ENCODE peak calls at places on chromosomes 4 and X, in nine cellular contexts. U is fibroblast of lung, T is HCT116, H is mammary epithelial cell, C is hepatocyte, K is GM23338, D is A673, F is DND-41, B is HepG2. N is an unnamed sample.

GRCh38 chr4:94251094-94251493 is 43.4 kb downstream of the SMARCAD1 start:
- DNase-seq in U (no peak), T (no peak), H (no peak), C (no peak), K (no peak), D (no peak), F (no peak), B (no peak), N (no peak)

GRCh38 chrX:43693602-43694406 is 37.7 kb downstream of the MAOA start:
- DNase-seq in U (peak; percentile 71), T (no peak), H (no peak), C (peak; percentile 27), K (no peak), D (no peak), F (no peak), B (peak; percentile 89), N (no peak)

GRCh38 chrX:66994729-66995128 is 355.9 kb upstream of the EDA2R start:
- DNase-seq in U (no peak), T (no peak), H (no peak), C (no peak), K (peak; percentile 2), D (no peak), F (no peak), B (no peak), N (no peak)

GRCh38 chr4:87543835-87544461 is 14.8 kb upstream of the SPARCL1 start:
- DNase-seq in U (peak; percentile 82), T (peak; percentile 38), H (peak; percentile 49), C (peak; percentile 61), K (peak; percentile 83), D (peak; percentile 33), F (no peak), B (peak; percentile 4), N (peak; percentile 64)

GRCh38 chr4:139256349-139256748 is 23.7 kb downstream of the MGARP start:
- DNase-seq in U (no peak), T (no peak), H (no peak), C (no peak), K (no peak), D (no peak), F (no peak), B (no peak), N (no peak)

GRCh38 chrX:65668362-65669310 is 1.2 kb downstream of the MSN start:
- DNase-seq in U (peak; percentile 86), T (peak; percentile 29), H (peak; percentile 78), C (peak; percentile 38), K (peak; percentile 41), D (peak; percentile 85), F (peak; percentile 87), B (no peak), N (peak; percentile 57)

GRCh38 chr4:149344436-149344835 is 471.2 kb downstream of the IQCM start:
- DNase-seq in U (peak; percentile 68), T (no peak), H (peak; percentile 2), C (no peak), K (no peak), D (peak; percentile 72), F (no peak), B (no peak), N (no peak)

GRCh38 chrX:10021461-10022272 is 54.5 kb downstream of the CLDN34 start:
- DNase-seq in U (no peak), T (no peak), H (no peak), C (no peak), K (no peak), D (no peak), F (no peak), B (no peak), N (no peak)

GRCh38 chrX:30649859-30650258 is 3.4 kb upstream of the GK start:
- DNase-seq in U (peak; percentile 63), T (no peak), H (peak; percentile 40), C (peak; percentile 32), K (no peak), D (no peak), F (no peak), B (peak; percentile 94), N (no peak)

GRCh38 chrX:5242091-5242790 is 986.4 kb downstream of the NLGN4X start:
- DNase-seq in U (no peak), T (no peak), H (no peak), C (no peak), K (peak; percentile 45), D (no peak), F (no peak), B (no peak), N (no peak)

GRCh38 chr4:178970433-178971140 is 1528.3 kb upstream of the AGA start:
- DNase-seq in U (peak; percentile 10), T (no peak), H (no peak), C (no peak), K (peak; percentile 8), D (no peak), F (no peak), B (no peak), N (no peak)

GRCh38 chr4:3462321-3462789 is 751 bp upstream of the DOK7 start:
- DNase-seq in U (no peak), T (no peak), H (no peak), C (no peak), K (no peak), D (no peak), F (no peak), B (peak; percentile 40), N (no peak)

GRCh38 chr4:3461515-3462291 is 1.4 kb upstream of the DOK7 start:
- DNase-seq in U (no peak), T (no peak), H (peak; percentile 76), C (no peak), K (no peak), D (no peak), F (no peak), B (no peak), N (no peak)

GRCh38 chr4:3464349-3464905 is 1.3 kb downstream of the DOK7 start:
- DNase-seq in U (no peak), T (no peak), H (no peak), C (no peak), K (no peak), D (no peak), F (no peak), B (no peak), N (no peak)

GRCh38 chr4:3463556-3464348 is 646 bp downstream of the DOK7 start:
- DNase-seq in U (no peak), T (no peak), H (no peak), C (no peak), K (no peak), D (no peak), F (no peak), B (no peak), N (no peak)

DNA sequence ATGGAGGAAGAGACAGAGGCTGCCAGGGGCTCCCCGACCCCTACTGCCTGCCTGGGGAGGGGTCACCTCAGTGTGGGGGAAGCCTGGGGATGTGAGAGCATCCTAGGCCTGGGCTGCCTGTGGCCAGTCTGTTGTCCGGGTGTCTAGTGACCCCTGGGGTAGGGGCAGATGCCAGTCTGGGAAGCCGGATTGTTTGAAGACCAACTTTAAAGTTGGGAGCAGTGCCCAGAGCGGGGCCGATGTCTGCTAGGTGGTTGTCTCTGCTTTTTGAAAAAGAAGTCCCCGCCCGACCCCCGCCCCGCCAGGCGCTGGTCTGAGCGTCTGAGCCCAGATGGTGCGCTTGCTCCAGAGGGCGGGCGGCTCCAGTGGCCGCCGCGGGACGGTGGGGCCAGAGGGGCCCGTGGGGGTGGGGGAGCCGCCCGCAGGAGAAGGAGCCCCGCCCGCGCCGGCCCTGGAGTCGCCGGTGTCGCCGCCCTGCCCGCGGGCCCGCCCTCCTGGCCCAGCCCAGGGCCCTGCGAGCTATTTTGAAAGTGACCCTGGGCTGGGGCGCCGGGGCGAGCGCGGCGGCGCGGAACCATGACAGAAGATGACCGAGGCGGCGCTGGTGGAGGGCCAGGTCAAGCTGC is at the start of gene DOK7:
- DNase-seq in U (no peak), T (no peak), H (no peak), C (peak; percentile 54), K (peak; percentile 63), D (no peak), F (no peak), B (no peak), N (peak; percentile 71)
- TF ChIP-seq EZH2 in U (no peak), T (no peak), H (no peak), C (no peak), K (no peak), D (no peak), F (no peak), B (no peak), N (no peak)

GRCh38 chr4:48493485-48494100 is 3.5 kb downstream of the ZAR1 start:
- DNase-seq in U (peak; percentile 11), T (no peak), H (no peak), C (no peak), K (no peak), D (peak; percentile 21), F (no peak), B (no peak), N (no peak)

GRCh38 chr4:48490012-48490679 is at the start of gene ZAR1:
- DNase-seq in U (no peak), T (no peak), H (no peak), C (peak; percentile 19), K (peak; percentile 62), D (no peak), F (no peak), B (no peak), N (peak; percentile 60)

GRCh38 chr4:48489683-48490011 is 405 bp upstream of the ZAR1 start:
- DNase-seq in U (no peak), T (no peak), H (no peak), C (no peak), K (peak; percentile 58), D (no peak), F (no peak), B (no peak), N (no peak)

GRCh38 chr4:48490680-48491513 is 845 bp downstream of the ZAR1 start:
- DNase-seq in U (no peak), T (no peak), H (no peak), C (peak; percentile 8), K (peak; percentile 73), D (no peak), F (no peak), B (no peak), N (peak; percentile 33)

GRCh38 chr4:48491514-48492176 is 1.6 kb downstream of the ZAR1 start:
- DNase-seq in U (no peak), T (no peak), H (no peak), C (no peak), K (peak; percentile 18), D (no peak), F (no peak), B (no peak), N (no peak)
- TF ChIP-seq EZH2 in U (no peak), T (no peak), H (no peak), C (no peak), K (peak; percentile 69), D (no peak), F (no peak), B (no peak), N (no peak)

DNA sequence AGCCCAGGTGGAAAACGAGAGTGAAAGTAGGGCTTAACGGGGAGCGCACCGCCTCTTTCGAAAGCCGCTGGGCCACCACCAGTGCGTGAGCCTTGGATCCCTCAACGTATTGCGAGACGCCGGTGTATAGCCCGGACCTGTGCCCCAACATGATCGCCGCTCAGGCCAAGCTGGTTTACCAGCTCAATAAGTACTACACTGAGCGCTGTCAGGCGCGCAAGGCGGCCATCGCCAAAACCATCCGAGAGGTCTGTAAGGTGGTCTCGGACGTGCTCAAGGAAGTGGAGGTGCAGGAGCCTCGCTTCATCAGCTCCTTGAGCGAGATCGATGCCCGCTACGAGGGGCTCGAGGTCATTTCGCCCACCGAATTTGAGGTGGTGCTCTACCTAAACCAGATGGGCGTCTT is 933 bp downstream of the MAB21L2 start:
- DNase-seq in U (peak; percentile 57), T (no peak), H (no peak), C (peak; percentile 38), K (peak; percentile 69), D (no peak), F (no peak), B (no peak), N (peak; percentile 72)
- TF ChIP-seq EZH2 in U (no peak), T (no peak), H (no peak), C (no peak), K (no peak), D (no peak), F (no peak), B (no peak), N (peak; percentile 14)

GRCh38 chr4:6250235-6250983 is 19.2 kb upstream of the WFS1 start:
- DNase-seq in U (peak; percentile 70), T (peak; percentile 76), H (peak; percentile 57), C (peak; percentile 84), K (peak; percentile 90), D (peak; percentile 74), F (peak; percentile 9), B (peak; percentile 67), N (peak; percentile 82)
- TF ChIP-seq EZH2 in U (no peak), T (no peak), H (no peak), C (no peak), K (no peak), D (no peak), F (no peak), B (no peak), N (no peak)

N was measured in neural progenitor cell.